ENCODE peak calls at places on chromosome 16, in seven cellular contexts. T is heart left ventricle, K is skeletal muscle cell, Y is cardiac fibroblast, S is pancreas, Z is epithelial cell of esophagus, M is left ventricle myocardium inferior. D is an unnamed sample.
A peak's percentile ranks its signal among the peaks of the same experiment; 100 is the strongest.

GRCh38 chr16:81469710-81470481 is 25.3 kb downstream of the CMIP start:
- DNase-seq in K (no peak), M (peak; percentile 39), Y (no peak), S (no peak), Z (no peak), T (no peak), D (no peak)

GRCh38 chr16:89685916-89686315 is 573 bp upstream of the CDK10 start:
- DNase-seq in Y (no peak), S (no peak), T (no peak), Z (no peak), K (no peak), M (no peak), D (no peak)

GRCh38 chr16:84031556-84031955 is 11.0 kb downstream of the SLC38A8 start:
- DNase-seq in Y (no peak), S (no peak), Z (no peak), K (no peak), M (no peak), T (no peak), D (no peak)

GRCh38 chr16:24850289-24850931 is 4.6 kb downstream of the SLC5A11 start:
- DNase-seq in M (no peak), Y (peak; percentile 85), Z (peak; percentile 78), K (no peak), T (no peak), S (no peak), D (no peak)

GRCh38 chr16:29738514-29738913 is 7.3 kb downstream of the C16orf54 start:
- DNase-seq in Z (peak; percentile 15), S (no peak), Y (no peak), T (no peak), K (no peak), M (no peak), D (no peak)

GRCh38 chr16:24505959-24506358 is 33.4 kb upstream of the RBBP6 start:
- DNase-seq in K (no peak), Z (no peak), M (no peak), T (no peak), Y (no peak), S (no peak), D (no peak)

GRCh38 chr16:1993731-1994131 is 4.0 kb downstream of the SYNGR3 start:
- DNase-seq in Y (peak; percentile 59), T (no peak), S (no peak), K (no peak), Z (peak; percentile 92), M (no peak), D (no peak)

GRCh38 chr16:46929378-46930332 is 43.8 kb downstream of the DNAJA2 start:
- DNase-seq in M (peak; percentile 56), Z (peak; percentile 60), Y (peak; percentile 71), S (peak; percentile 88), T (peak; percentile 57), K (no peak), D (no peak)

GRCh38 chr16:61165797-61166196 is 870.4 kb downstream of the CDH8 start:
- DNase-seq in T (no peak), Y (no peak), Z (no peak), S (no peak), M (no peak), K (no peak), D (no peak)

GRCh38 chr16:1960665-1961630 is 1.6 kb downstream of the NDUFB10 start:
- DNase-seq in T (no peak), S (no peak), M (no peak), Z (peak; percentile 69), Y (peak; percentile 50), K (no peak), D (no peak)

GRCh38 chr16:49183911-49184310 is 97.7 kb downstream of the CBLN1 start:
- DNase-seq in M (no peak), Z (peak; percentile 54), K (no peak), Y (no peak), S (no peak), T (no peak), D (no peak)

GRCh38 chr16:26643519-26643918 is 423.2 kb upstream of the C16orf82 start:
- DNase-seq in Y (no peak), T (no peak), M (no peak), S (no peak), K (no peak), Z (no peak), D (no peak)

GRCh38 chr16:74999683-75000480 is 1.1 kb downstream of the ZNRF1 start:
- DNase-seq in T (peak; percentile 42), K (no peak), M (peak; percentile 28), Z (peak; percentile 60), S (peak; percentile 75), Y (peak; percentile 27), D (no peak)

GRCh38 chr16:15031179-15031578 is 24.7 kb downstream of the NTAN1 start:
- DNase-seq in M (no peak), Z (no peak), T (no peak), S (no peak), K (no peak), Y (no peak), D (no peak)

GRCh38 chr16:65069090-65069489 is 52.8 kb downstream of the CDH11 start:
- DNase-seq in T (no peak), Z (peak; percentile 77), K (peak; percentile 60), M (no peak), Y (peak; percentile 97), S (no peak), D (peak; percentile 50)

GRCh38 chr16:15055141-15056053 is 477 bp downstream of the NTAN1 start:
- DNase-seq in M (no peak), Y (peak; percentile 43), S (no peak), K (no peak), Z (no peak), T (peak; percentile 68), D (no peak)

GRCh38 chr16:12132290-12132689 is 155.8 kb downstream of the SNX29 start:
- DNase-seq in Z (peak; percentile 23), S (no peak), M (no peak), T (no peak), Y (peak; percentile 34), K (peak; percentile 49), D (no peak)

GRCh38 chr16:20303012-20303411 is 24.3 kb downstream of the GP2 start:
- DNase-seq in K (no peak), S (no peak), Z (no peak), M (no peak), T (no peak), Y (no peak), D (no peak)

GRCh38 chr16:71746442-71747046 is 22.0 kb upstream of the PHLPP2 start:
- DNase-seq in S (no peak), Y (peak; percentile 71), M (no peak), K (no peak), Z (peak; percentile 49), T (no peak), D (no peak)

GRCh38 chr16:50692999-50693781 is at the start of gene NOD2:
- DNase-seq in Z (peak; percentile 43), M (no peak), K (no peak), S (peak; percentile 76), Y (no peak), T (no peak), D (no peak)

GRCh38 chr16:50696126-50696525 is 2.7 kb downstream of the NOD2 start:
- DNase-seq in T (no peak), M (no peak), Y (no peak), Z (no peak), S (no peak), K (no peak), D (no peak)

GRCh38 chr16:50692644-50692998 is 785 bp upstream of the NOD2 start:
- DNase-seq in K (no peak), T (no peak), Y (no peak), S (no peak), Z (no peak), M (no peak), D (no peak)

GRCh38 chr16:50695017-50696000 is 1.9 kb downstream of the NOD2 start:
- DNase-seq in K (no peak), S (no peak), Z (no peak), T (peak; percentile 45), Y (no peak), M (no peak), D (no peak)

DNA sequence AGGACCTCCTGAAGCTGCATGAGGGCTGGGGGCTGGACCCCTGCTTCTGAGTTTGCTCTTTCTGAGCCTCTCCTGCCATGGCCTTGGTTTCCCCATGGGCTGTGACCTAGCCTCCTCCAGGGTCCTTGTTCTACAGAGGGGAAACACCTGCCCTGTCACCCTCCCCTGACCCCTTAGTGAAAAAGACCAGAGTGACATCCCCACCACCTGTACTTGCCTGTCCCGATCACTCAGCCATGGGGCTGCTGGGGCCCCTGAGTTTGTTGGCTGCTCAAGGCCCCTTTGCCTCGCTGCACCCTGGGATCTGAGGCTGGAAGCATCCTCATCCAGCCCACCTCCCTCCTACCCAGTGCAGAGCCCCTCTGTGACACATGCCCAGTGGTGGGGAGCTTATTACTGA is 800 bp downstream of the NOD2 start:
- DNase-seq in M (no peak), S (no peak), T (no peak), Z (no peak), K (no peak), Y (no peak), D (no peak)
- H3K4me3 ChIP-seq in M (peak overlapping the region; percentile 62), S (no peak overlapping the region), T (no peak overlapping the region), Z (peak overlapping the region; percentile 57), K (no peak overlapping the region), Y (no peak overlapping the region), D (no peak overlapping the region)

DNA sequence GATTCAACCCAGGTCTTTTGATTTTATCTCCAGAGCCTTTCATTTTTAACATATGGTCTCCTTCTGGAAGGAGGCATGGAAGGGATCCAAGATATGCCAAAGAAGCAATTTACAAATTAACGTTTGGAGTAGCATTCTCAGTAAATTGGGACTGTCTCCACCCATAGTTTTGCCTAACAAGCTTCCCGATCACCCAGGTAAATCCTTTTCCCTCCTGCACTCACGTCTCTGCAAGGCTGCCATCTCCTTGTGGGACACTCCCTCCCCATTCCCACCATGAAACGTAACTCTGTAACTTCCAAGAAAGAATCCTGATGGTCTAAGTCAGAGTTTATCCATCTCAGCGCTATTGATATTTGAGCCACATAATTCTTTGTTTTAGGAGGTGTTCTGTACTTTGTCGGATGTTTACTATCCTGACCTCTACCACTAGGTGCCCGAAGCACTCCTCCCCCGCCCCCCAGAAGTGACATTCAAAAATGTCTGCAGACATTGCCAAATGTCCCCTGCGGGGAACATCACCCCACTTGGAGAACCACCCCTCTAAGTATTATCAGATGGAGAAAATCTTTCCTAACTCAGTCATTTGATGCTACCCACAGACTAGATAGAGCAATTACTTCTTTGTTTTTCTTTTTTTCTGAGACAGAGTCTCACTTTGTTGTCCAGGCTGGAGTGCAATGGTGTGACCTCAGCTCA is 32.9 kb upstream of the NFAT5 start:
- DNase-seq in S (no peak), Y (no peak), M (no peak), K (no peak), T (no peak), Z (no peak), D (no peak)
- H3K4me3 ChIP-seq in S (no peak overlapping the region), Y (no peak overlapping the region), M (no peak overlapping the region), K (no peak overlapping the region), T (no peak overlapping the region), Z (no peak overlapping the region), D (no peak overlapping the region)

DNA sequence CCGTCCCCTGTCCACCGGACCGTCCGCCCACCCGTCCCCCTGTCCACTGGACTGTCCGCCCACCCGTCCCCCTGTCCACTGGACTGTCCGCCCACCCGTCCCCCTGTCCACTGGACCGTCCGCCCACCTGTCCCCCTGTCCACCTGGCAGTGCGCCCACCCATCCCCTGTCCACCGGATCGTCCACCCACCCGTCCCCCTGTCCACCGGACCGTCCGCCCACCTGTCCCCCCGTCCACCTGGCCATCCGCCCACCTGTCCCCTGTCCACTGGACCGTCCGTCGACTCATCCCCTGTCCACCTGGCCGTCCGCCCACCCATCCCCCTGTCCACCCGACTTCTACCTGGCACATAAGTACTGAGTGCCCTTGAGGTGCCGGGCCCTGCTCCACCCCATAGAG is 76.6 kb downstream of the LMF1 start:
- DNase-seq in K (no peak), M (no peak), Y (no peak), Z (no peak), T (no peak), S (no peak), D (no peak)
- H3K4me3 ChIP-seq in K (no peak overlapping the region), M (no peak overlapping the region), Y (no peak overlapping the region), Z (no peak overlapping the region), T (no peak overlapping the region), S (no peak overlapping the region), D (no peak overlapping the region)

GRCh38 chr16:85137323-85138072 is 25.2 kb upstream of the CIBAR2 start:
- DNase-seq in Z (no peak), K (peak; percentile 79), T (peak; percentile 95), Y (peak; percentile 91), S (peak; percentile 90), M (peak; percentile 96), D (no peak)
- H3K4me3 ChIP-seq in Z (no peak overlapping the region), K (peak overlapping the region; percentile 17), T (no peak overlapping the region), Y (peak overlapping the region; percentile 34), S (no peak overlapping the region), M (peak overlapping the region; percentile 56), D (peak overlapping the region; percentile 24)

D was measured in retinal pigment epithelial cell.